ENCODE peak calls at places on chromosomes 2 and 18, in eight cellular contexts. Q is left lung; G is stimulated activated CD8-positive, alpha-beta memory T cell treated with anti-CD3 and anti-CD28 coated beads, Interleukin-7, amount 100 ng/mL, for 24 hours; B is cerebellar cortex; T is fibroblast of lung; U is NCI-H69; N is NCI-H1105; A is uterus. Y is an unnamed sample.

GRCh38 chr2:235047171-235048160 is 95.6 kb downstream of the SH3BP4 start:
- DNase-seq in G (no peak), N (no peak), T (no peak), Q (no peak), B (no peak), U (no peak), A (no peak), Y (no peak)

GRCh38 chr2:3005859-3006258 is 371.8 kb downstream of the EIPR1 start:
- DNase-seq in N (no peak), Q (no peak), G (no peak), U (no peak), B (no peak), T (no peak), A (no peak), Y (no peak)

GRCh38 chr2:199315299-199316179 is 142.2 kb downstream of the SATB2 start:
- DNase-seq in G (no peak), U (no peak), A (no peak), N (no peak), T (peak), B (no peak), Q (no peak), Y (no peak)

GRCh38 chr2:127104166-127104660 is 2.7 kb downstream of the BIN1 start:
- DNase-seq in A (no peak), Q (no peak), T (no peak), G (no peak), U (no peak), B (no peak), N (no peak), Y (no peak)

GRCh38 chr18:21364471-21364870 is 122.4 kb downstream of the GREB1L start:
- DNase-seq in B (no peak), U (peak), A (no peak), T (no peak), G (no peak), Q (no peak), N (no peak), Y (no peak)

GRCh38 chr2:191217580-191217979 is 27.6 kb upstream of the MYO1B start:
- DNase-seq in Q (no peak), B (no peak), G (no peak), T (peak), A (no peak), N (no peak), U (no peak), Y (no peak)

GRCh38 chr18:68448736-68449135 is 266.2 kb downstream of the TMX3 start:
- DNase-seq in B (no peak), G (no peak), Q (no peak), A (no peak), U (no peak), N (no peak), T (peak), Y (no peak)

GRCh38 chr2:138827426-138828054 is 47.4 kb upstream of the NXPH2 start:
- DNase-seq in B (peak), T (peak), Q (no peak), U (peak), A (peak), N (peak), G (no peak), Y (no peak)

GRCh38 chr18:13548106-13548819 is 178.1 kb downstream of the FAM210A start:
- DNase-seq in U (no peak), N (no peak), G (no peak), T (no peak), Q (no peak), B (no peak), A (no peak), Y (no peak)

GRCh38 chr2:121776885-121777698 is 21.6 kb downstream of the TSN start:
- DNase-seq in Q (no peak), G (no peak), U (peak), A (no peak), T (peak), B (no peak), N (no peak), Y (no peak)

GRCh38 chr2:68225119-68225632 is 27.2 kb downstream of the PPP3R1 start:
- DNase-seq in G (no peak), B (peak), N (no peak), U (peak), T (no peak), A (no peak), Q (no peak), Y (no peak)

GRCh38 chr18:75507636-75508035 is 80.1 kb upstream of the SMIM21 start:
- DNase-seq in T (peak), N (no peak), A (no peak), U (no peak), Q (no peak), B (no peak), G (no peak), Y (no peak)

GRCh38 chr2:112321375-112322320 is 46.3 kb downstream of the ZC3H6 start:
- DNase-seq in N (no peak), B (no peak), G (no peak), A (no peak), T (peak), Q (no peak), U (no peak), Y (no peak)

GRCh38 chr2:150467641-150467963 is 19.9 kb downstream of the RND3 start:
- DNase-seq in T (no peak), U (no peak), A (no peak), G (no peak), Q (no peak), B (no peak), N (no peak), Y (no peak)

GRCh38 chr18:22084547-22084946 is 84.8 kb upstream of the GATA6 start:
- DNase-seq in Q (no peak), B (no peak), U (no peak), N (no peak), A (no peak), T (peak), G (no peak), Y (no peak)

GRCh38 chr2:200408428-200409311 is 101.2 kb downstream of the KCTD18 start:
- DNase-seq in A (no peak), B (no peak), U (peak), G (no peak), T (peak), Q (no peak), N (no peak), Y (no peak)

GRCh38 chr18:2087877-2088673 is 483.2 kb downstream of the METTL4 start:
- DNase-seq in B (no peak), N (no peak), U (no peak), G (no peak), Q (no peak), T (no peak), A (no peak), Y (no peak)

GRCh38 chr2:239519921-239520585 is 119.2 kb upstream of the HDAC4 start:
- DNase-seq in G (no peak), B (no peak), T (no peak), Q (no peak), N (no peak), A (no peak), U (no peak), Y (no peak)

GRCh38 chr2:122221665-122222064 is 466.2 kb downstream of the TSN start:
- DNase-seq in B (no peak), Q (no peak), A (no peak), U (no peak), T (no peak), G (no peak), N (no peak), Y (no peak)

Y was measured in ureter.